ENCODE peak calls at places on chromosome 20, in seven cellular contexts. S is neuronal stem cell; L is foreskin fibroblast; G is nephron progenitor cell; Q is SW 1271; B is dermis microvascular lymphatic vessel endothelial cell; F is CD8-positive, alpha-beta memory T cell. X is an unnamed sample.

GRCh38 chr20:23226612-23227265 is 123.9 kb upstream of the NXT1 start:
- DNase-seq in Q (no peak), G (no peak), S (no peak), L (peak), F (no peak), B (peak), X (no peak)

GRCh38 chr20:16538779-16539178 is 34.5 kb downstream of the KIF16B start:
- DNase-seq in L (no peak), B (no peak), Q (no peak), G (no peak), F (no peak), S (no peak), X (no peak)

GRCh38 chr20:3239026-3239866 is at the start of gene SLC4A11:
- DNase-seq in L (peak), B (peak), F (no peak), G (peak), Q (peak), S (peak), X (peak)

GRCh38 chr20:47380481-47380880 is 24.0 kb upstream of the ZMYND8 start:
- DNase-seq in Q (no peak), G (no peak), L (no peak), F (no peak), S (no peak), B (no peak), X (no peak)

GRCh38 chr20:48880936-48881657 is 40.4 kb upstream of the ARFGEF2 start:
- DNase-seq in G (no peak), F (no peak), S (no peak), L (no peak), B (no peak), Q (no peak), X (no peak)

GRCh38 chr20:43824699-43825402 is 89.8 kb upstream of the TOX2 start:
- DNase-seq in Q (no peak), F (no peak), S (peak), B (peak), G (peak), L (no peak), X (peak)

GRCh38 chr20:6999381-6999780 is 231.9 kb downstream of the BMP2 start:
- DNase-seq in S (no peak), B (no peak), Q (no peak), G (no peak), L (no peak), F (no peak), X (no peak)

GRCh38 chr20:38369387-38369786 is 23.1 kb downstream of the LBP start:
- DNase-seq in B (peak), L (no peak), F (no peak), Q (no peak), G (no peak), S (no peak), X (no peak)

GRCh38 chr20:61254881-61255589 is 3.0 kb downstream of the CDH4 start:
- DNase-seq in B (no peak), Q (peak), G (no peak), L (peak), F (no peak), S (no peak), X (no peak)

GRCh38 chr20:58059145-58059544 is 169.3 kb downstream of the ANKRD60 start:
- DNase-seq in L (no peak), B (no peak), Q (no peak), F (no peak), G (no peak), S (no peak), X (no peak)

GRCh38 chr20:25058797-25059486 is 1.0 kb upstream of the ACSS1 start:
- DNase-seq in F (no peak), Q (no peak), B (peak), G (no peak), S (no peak), L (peak), X (no peak)

GRCh38 chr20:34618676-34619075 is 58.2 kb downstream of the PIGU start:
- DNase-seq in Q (no peak), F (no peak), S (no peak), B (no peak), G (no peak), L (no peak), X (no peak)

GRCh38 chr20:51790256-51790655 is 12.1 kb downstream of the SALL4 start:
- DNase-seq in S (no peak), L (no peak), F (no peak), G (no peak), B (no peak), Q (no peak), X (no peak)

X was measured in retina.